ENCODE peak calls at places on chromosomes 1 and 21, in ten cellular contexts. O is HFF-Myc; K is stimulated activated CD4-positive, alpha-beta T cell treated with anti-CD3 and anti-CD28 coated beads, Interleukin-2, amount 100 ng/mL, for 24 hours; A is stimulated activated CD8-positive, alpha-beta memory T cell treated with anti-CD3 and anti-CD28 coated beads, Interleukin-4, amount 100 ng/mL, for 24 hours; T is dermis blood vessel endothelial cell; B is HTR-8/SVneo; I is keratinocyte; F is GM13976; D is neuronal stem cell; Z is breast epithelium. N is an unnamed sample.

GRCh38 chr1:15994081-15994480 is 10.0 kb upstream of the SRARP start:
- DNase-seq in O (no peak), K (no peak), A (no peak), T (no peak), B (no peak), I (no peak), F (no peak), D (no peak), Z (no peak), N (no peak)

GRCh38 chr1:236302941-236303340 is 21.2 kb upstream of the ERO1B start:
- DNase-seq in O (no peak), K (no peak), A (no peak), T (no peak), B (no peak), I (no peak), F (no peak), D (no peak), Z (no peak), N (peak)

GRCh38 chr1:113811353-113811887 is 856 bp downstream of the RSBN1 start:
- DNase-seq in O (no peak), K (peak), A (no peak), T (peak), B (no peak), I (no peak), F (peak), D (peak), Z (peak), N (peak)

GRCh38 chr1:183218039-183218618 is 32.1 kb downstream of the LAMC2 start:
- DNase-seq in O (no peak), K (no peak), A (no peak), T (no peak), B (no peak), I (no peak), F (no peak), D (no peak), Z (no peak), N (no peak)

GRCh38 chr1:110106013-110106941 is 6.0 kb upstream of the UBL4B start:
- DNase-seq in O (peak), K (peak), A (peak), T (peak), B (peak), I (no peak), F (peak), D (peak), Z (peak), N (peak)

GRCh38 chr1:47755368-47755990 is 241.7 kb downstream of the TRABD2B start:
- DNase-seq in O (no peak), K (peak), A (peak), T (peak), B (no peak), I (no peak), F (peak), D (peak), Z (peak), N (peak)

GRCh38 chr21:29238052-29238966 is 60.4 kb upstream of the BACH1 start:
- DNase-seq in O (no peak), K (no peak), A (no peak), T (no peak), B (no peak), I (no peak), F (no peak), D (no peak), Z (no peak), N (no peak)

GRCh38 chr1:24438423-24438901 is 22.9 kb downstream of the NIPAL3 start:
- DNase-seq in O (no peak), K (no peak), A (no peak), T (no peak), B (no peak), I (no peak), F (no peak), D (no peak), Z (no peak), N (peak)

GRCh38 chr21:16837319-16837718 is 675.5 kb upstream of the CXADR start:
- DNase-seq in O (no peak), K (no peak), A (no peak), T (no peak), B (no peak), I (no peak), F (no peak), D (no peak), Z (no peak), N (no peak)

GRCh38 chr1:1858382-1859086 is 32.4 kb downstream of the GNB1 start:
- DNase-seq in O (peak), K (no peak), A (no peak), T (peak), B (peak), I (no peak), F (peak), D (peak), Z (no peak), N (peak)

GRCh38 chr1:232292818-232293217 is 337.1 kb downstream of the SIPA1L2 start:
- DNase-seq in O (no peak), K (no peak), A (no peak), T (no peak), B (no peak), I (no peak), F (no peak), D (no peak), Z (no peak), N (no peak)

GRCh38 chr1:7317888-7318287 is 453.2 kb upstream of the VAMP3 start:
- DNase-seq in O (no peak), K (no peak), A (no peak), T (no peak), B (no peak), I (no peak), F (no peak), D (no peak), Z (no peak), N (no peak)

GRCh38 chr1:224668991-224669390 is 52.9 kb downstream of the CNIH3 start:
- DNase-seq in O (no peak), K (no peak), A (no peak), T (no peak), B (no peak), I (no peak), F (no peak), D (no peak), Z (no peak), N (no peak)

GRCh38 chr1:221793439-221794078 is 51.7 kb upstream of the DUSP10 start:
- DNase-seq in O (no peak), K (no peak), A (no peak), T (no peak), B (no peak), I (no peak), F (peak), D (no peak), Z (no peak), N (no peak)

GRCh38 chr1:75542818-75543570 is 67.9 kb downstream of the SLC44A5 start:
- DNase-seq in O (no peak), K (no peak), A (no peak), T (peak), B (no peak), I (no peak), F (no peak), D (no peak), Z (no peak), N (no peak)

GRCh38 chr21:14259669-14260458 is 43.9 kb downstream of the RBM11 start:
- DNase-seq in O (peak), K (no peak), A (no peak), T (peak), B (peak), I (no peak), F (peak), D (peak), Z (no peak), N (peak)

GRCh38 chr1:153774780-153775431 is at the start of gene SLC27A3:
- DNase-seq in O (no peak), K (no peak), A (no peak), T (peak), B (no peak), I (no peak), F (peak), D (no peak), Z (peak), N (no peak)

GRCh38 chr1:116415699-116416533 is 42.9 kb downstream of the ATP1A1 start:
- DNase-seq in O (no peak), K (no peak), A (no peak), T (no peak), B (no peak), I (no peak), F (no peak), D (peak), Z (no peak), N (peak)

GRCh38 chr1:162213281-162213909 is 143.9 kb downstream of the NOS1AP start:
- DNase-seq in O (no peak), K (no peak), A (no peak), T (peak), B (no peak), I (no peak), F (no peak), D (peak), Z (peak), N (no peak)

GRCh38 chr1:47624531-47624930 is 186.7 kb downstream of the FOXD2 start:
- DNase-seq in O (no peak), K (no peak), A (no peak), T (no peak), B (peak), I (no peak), F (no peak), D (no peak), Z (no peak), N (no peak)

GRCh38 chr1:170698711-170699275 is 34.9 kb downstream of the PRRX1 start:
- DNase-seq in O (no peak), K (no peak), A (no peak), T (no peak), B (no peak), I (no peak), F (no peak), D (peak), Z (no peak), N (no peak)

GRCh38 chr1:117120774-117121588 is 568 bp downstream of the TRIM45 start:
- DNase-seq in O (no peak), K (no peak), A (no peak), T (no peak), B (peak), I (no peak), F (peak), D (no peak), Z (no peak), N (no peak)

GRCh38 chr1:67166196-67166595 is at the start of gene IL23R:
- DNase-seq in O (no peak), K (peak), A (no peak), T (no peak), B (no peak), I (no peak), F (peak), D (no peak), Z (no peak), N (no peak)

GRCh38 chr1:245074232-245074747 is 80.5 kb upstream of the KIF26B start:
- DNase-seq in O (no peak), K (no peak), A (no peak), T (peak), B (no peak), I (no peak), F (no peak), D (peak), Z (no peak), N (no peak)

GRCh38 chr1:154342836-154343472 is 17.6 kb downstream of the ATP8B2 start:
- DNase-seq in O (no peak), K (peak), A (peak), T (no peak), B (no peak), I (no peak), F (no peak), D (no peak), Z (no peak), N (no peak)

GRCh38 chr1:44390277-44390676 is 14.8 kb upstream of the RNF220 start:
- DNase-seq in O (peak), K (no peak), A (no peak), T (no peak), B (peak), I (no peak), F (no peak), D (no peak), Z (no peak), N (peak)

GRCh38 chr1:8880068-8880676 is 1.7 kb upstream of the ENO1 start:
- DNase-seq in O (peak), K (peak), A (no peak), T (peak), B (no peak), I (no peak), F (peak), D (no peak), Z (no peak), N (peak)

GRCh38 chr1:46197551-46198025 is 646 bp downstream of the POMGNT1 start:
- DNase-seq in O (no peak), K (no peak), A (no peak), T (no peak), B (no peak), I (no peak), F (no peak), D (no peak), Z (no peak), N (no peak)

GRCh38 chr1:180234369-180235076 is 4.5 kb downstream of the LHX4 start:
- DNase-seq in O (no peak), K (no peak), A (no peak), T (no peak), B (no peak), I (no peak), F (no peak), D (no peak), Z (no peak), N (no peak)

GRCh38 chr1:119373465-119373864 is 4.9 kb downstream of the HAO2 start:
- DNase-seq in O (no peak), K (no peak), A (no peak), T (no peak), B (no peak), I (no peak), F (no peak), D (no peak), Z (no peak), N (no peak)